ENCODE peak calls at places on chromosomes 6 and 20, in five cellular contexts. One of them, this sample, is unnamed.

GRCh38 chr6:108872001-108872974 is 24.1 kb downstream of the ARMC2 start:
- DNase-seq in posterior cingulate gyrus: no peak
- DNase-seq in activated CD4-positive, CD25-positive, alpha-beta regulatory T cell: peak; percentile 12
- DNase-seq in breast epithelium: no peak
- DNase-seq in WTC11: no peak
- DNase-seq in this sample: no peak

GRCh38 chr6:162442675-162443074 is 284.9 kb downstream of the PRKN start:
- DNase-seq in posterior cingulate gyrus: peak; percentile 49
- DNase-seq in activated CD4-positive, CD25-positive, alpha-beta regulatory T cell: no peak
- DNase-seq in breast epithelium: no peak
- DNase-seq in WTC11: peak; percentile 60
- DNase-seq in this sample: no peak

GRCh38 chr6:63897952-63898351 is 262.4 kb downstream of the PHF3 start:
- DNase-seq in posterior cingulate gyrus: no peak
- DNase-seq in activated CD4-positive, CD25-positive, alpha-beta regulatory T cell: no peak
- DNase-seq in breast epithelium: no peak
- DNase-seq in WTC11: no peak
- DNase-seq in this sample: no peak

GRCh38 chr6:18550119-18550518 is 163.0 kb downstream of the RNF144B start:
- DNase-seq in posterior cingulate gyrus: no peak
- DNase-seq in activated CD4-positive, CD25-positive, alpha-beta regulatory T cell: no peak
- DNase-seq in breast epithelium: no peak
- DNase-seq in WTC11: no peak
- DNase-seq in this sample: no peak

GRCh38 chr20:21384308-21384892 is 12.9 kb downstream of the NKX2-4 start:
- DNase-seq in posterior cingulate gyrus: no peak
- DNase-seq in activated CD4-positive, CD25-positive, alpha-beta regulatory T cell: no peak
- DNase-seq in breast epithelium: no peak
- DNase-seq in WTC11: no peak
- DNase-seq in this sample: no peak

GRCh38 chr20:62918830-62919229 is 7.5 kb downstream of the DIDO1 start:
- DNase-seq in posterior cingulate gyrus: no peak
- DNase-seq in activated CD4-positive, CD25-positive, alpha-beta regulatory T cell: no peak
- DNase-seq in breast epithelium: no peak
- DNase-seq in WTC11: peak; percentile 9
- DNase-seq in this sample: no peak

GRCh38 chr6:121389419-121389818 is 46.0 kb upstream of the GJA1 start:
- DNase-seq in posterior cingulate gyrus: no peak
- DNase-seq in activated CD4-positive, CD25-positive, alpha-beta regulatory T cell: no peak
- DNase-seq in breast epithelium: no peak
- DNase-seq in WTC11: no peak
- DNase-seq in this sample: no peak

GRCh38 chr20:24212494-24212893 is 223.9 kb upstream of the GGTLC1 start:
- DNase-seq in posterior cingulate gyrus: no peak
- DNase-seq in activated CD4-positive, CD25-positive, alpha-beta regulatory T cell: no peak
- DNase-seq in breast epithelium: no peak
- DNase-seq in WTC11: no peak
- DNase-seq in this sample: no peak